ENCODE peak calls at places on chromosome 1, in four cellular contexts. One of them, this sample, is unnamed.

GRCh38 chr1:101259744-101260148 is 22.9 kb downstream of the S1PR1 start:
- DNase-seq in stomach: no peak
- DNase-seq in ovary: no peak
- DNase-seq in tibial nerve: no peak
- DNase-seq in this sample: no peak

GRCh38 chr1:44585315-44585920 is 88.9 kb downstream of the TMEM53 start:
- DNase-seq in ovary: no peak
- DNase-seq in stomach: no peak
- DNase-seq in tibial nerve: no peak
- DNase-seq in this sample: no peak

GRCh38 chr1:173094539-173094938 is 43.8 kb upstream of the TNFSF18 start:
- DNase-seq in ovary: no peak
- DNase-seq in stomach: no peak
- DNase-seq in tibial nerve: no peak
- DNase-seq in this sample: no peak

GRCh38 chr1:110171134-110171733 is 20.9 kb downstream of the SLC6A17 start:
- DNase-seq in ovary: no peak
- DNase-seq in tibial nerve: no peak
- DNase-seq in stomach: no peak
- DNase-seq in this sample: no peak

GRCh38 chr1:181739214-181739613 is 255.9 kb downstream of the CACNA1E start:
- DNase-seq in stomach: no peak
- DNase-seq in tibial nerve: no peak
- DNase-seq in ovary: no peak
- DNase-seq in this sample: peak; percentile 9

GRCh38 chr1:170547255-170547654 is 15.3 kb downstream of the GORAB start:
- DNase-seq in ovary: no peak
- DNase-seq in stomach: no peak
- DNase-seq in tibial nerve: no peak
- DNase-seq in this sample: no peak

GRCh38 chr1:39195166-39196111 is 9.1 kb upstream of the MACF1 start:
- DNase-seq in ovary: no peak
- DNase-seq in stomach: no peak
- DNase-seq in tibial nerve: no peak
- DNase-seq in this sample: no peak

GRCh38 chr1:232915212-232915611 is 35.2 kb upstream of the NTPCR start:
- DNase-seq in stomach: no peak
- DNase-seq in ovary: no peak
- DNase-seq in tibial nerve: no peak
- DNase-seq in this sample: no peak

GRCh38 chr1:117166076-117166475 is 44.5 kb upstream of the TRIM45 start:
- DNase-seq in stomach: no peak
- DNase-seq in tibial nerve: no peak
- DNase-seq in ovary: no peak
- DNase-seq in this sample: no peak

GRCh38 chr1:8816831-8817412 is 518 bp downstream of the RERE start:
- DNase-seq in stomach: peak; percentile 27
- DNase-seq in ovary: peak; percentile 58
- DNase-seq in tibial nerve: peak; percentile 13
- DNase-seq in this sample: peak; percentile 79

GRCh38 chr1:226487921-226488320 is 60.6 kb upstream of the STUM start:
- DNase-seq in stomach: peak; percentile 22
- DNase-seq in ovary: no peak
- DNase-seq in tibial nerve: no peak
- DNase-seq in this sample: no peak

GRCh38 chr1:101444381-101444780 is 207.6 kb downstream of the S1PR1 start:
- DNase-seq in tibial nerve: no peak
- DNase-seq in stomach: no peak
- DNase-seq in ovary: no peak
- DNase-seq in this sample: no peak

GRCh38 chr1:16013220-16013907 is 4.5 kb downstream of the HSPB7 start:
- DNase-seq in ovary: peak; percentile 89
- DNase-seq in stomach: peak; percentile 76
- DNase-seq in tibial nerve: no peak
- DNase-seq in this sample: peak; percentile 91

GRCh38 chr1:52296345-52296744 is 69.7 kb downstream of the CC2D1B start:
- DNase-seq in stomach: no peak
- DNase-seq in tibial nerve: peak; percentile 42
- DNase-seq in ovary: no peak
- DNase-seq in this sample: no peak

GRCh38 chr1:23069149-23069548 is 49.9 kb downstream of the KDM1A start:
- DNase-seq in stomach: no peak
- DNase-seq in ovary: no peak
- DNase-seq in tibial nerve: no peak
- DNase-seq in this sample: no peak

GRCh38 chr1:228060458-228061190 is 21.9 kb upstream of the ARF1 start:
- DNase-seq in ovary: no peak
- DNase-seq in stomach: peak; percentile 47
- DNase-seq in tibial nerve: no peak
- DNase-seq in this sample: no peak

GRCh38 chr1:70934197-70934961 is 113.2 kb downstream of the PTGER3 start:
- DNase-seq in tibial nerve: no peak
- DNase-seq in ovary: no peak
- DNase-seq in stomach: no peak
- DNase-seq in this sample: no peak

GRCh38 chr1:169138866-169139670 is 32.6 kb downstream of the ATP1B1 start:
- DNase-seq in ovary: no peak
- DNase-seq in tibial nerve: no peak
- DNase-seq in stomach: no peak
- DNase-seq in this sample: no peak

GRCh38 chr1:180188679-180189175 is 34.1 kb downstream of the QSOX1 start:
- DNase-seq in tibial nerve: no peak
- DNase-seq in ovary: no peak
- DNase-seq in stomach: no peak
- DNase-seq in this sample: no peak

GRCh38 chr1:64251971-64252370 is 48.5 kb downstream of the UBE2U start:
- DNase-seq in ovary: no peak
- DNase-seq in tibial nerve: no peak
- DNase-seq in stomach: no peak
- DNase-seq in this sample: no peak
- TF ChIP-seq CTCF in ovary: no peak
- TF ChIP-seq CTCF in tibial nerve: no peak
- TF ChIP-seq CTCF in stomach: no peak
- TF ChIP-seq CTCF in this sample: no peak

GRCh38 chr1:2462819-2463218 is 13.3 kb upstream of the PLCH2 start:
- DNase-seq in tibial nerve: no peak
- DNase-seq in stomach: no peak
- DNase-seq in ovary: no peak
- DNase-seq in this sample: no peak

GRCh38 chr1:2460203-2460602 is 15.9 kb upstream of the PLCH2 start:
- DNase-seq in ovary: no peak
- DNase-seq in stomach: no peak
- DNase-seq in tibial nerve: no peak
- DNase-seq in this sample: no peak

GRCh38 chr1:2457444-2457843 is 18.6 kb upstream of the PLCH2 start:
- DNase-seq in tibial nerve: no peak
- DNase-seq in ovary: no peak
- DNase-seq in stomach: no peak
- DNase-seq in this sample: no peak

GRCh38 chr1:2460996-2461751 is 14.9 kb upstream of the PLCH2 start:
- DNase-seq in stomach: no peak
- DNase-seq in ovary: no peak
- DNase-seq in tibial nerve: no peak
- DNase-seq in this sample: no peak

GRCh38 chr1:2459757-2460156 is 16.3 kb upstream of the PLCH2 start:
- DNase-seq in ovary: peak; percentile 39
- DNase-seq in tibial nerve: no peak
- DNase-seq in stomach: peak; percentile 38
- DNase-seq in this sample: no peak
- TF ChIP-seq CTCF in ovary: no peak
- TF ChIP-seq CTCF in tibial nerve: no peak
- TF ChIP-seq CTCF in stomach: no peak
- TF ChIP-seq CTCF in this sample: no peak

GRCh38 chr1:40352126-40352525 is 21.4 kb upstream of the SMAP2 start:
- DNase-seq in ovary: no peak
- DNase-seq in tibial nerve: no peak
- DNase-seq in stomach: no peak
- DNase-seq in this sample: no peak

GRCh38 chr1:40344597-40344996 is 27.5 kb upstream of the COL9A2 start:
- DNase-seq in stomach: peak; percentile 44
- DNase-seq in ovary: no peak
- DNase-seq in tibial nerve: peak; percentile 36
- DNase-seq in this sample: no peak

GRCh38 chr1:40351124-40351523 is 22.4 kb upstream of the SMAP2 start:
- DNase-seq in stomach: no peak
- DNase-seq in tibial nerve: no peak
- DNase-seq in ovary: no peak
- DNase-seq in this sample: no peak

GRCh38 chr1:40353081-40353480 is 20.4 kb upstream of the SMAP2 start:
- DNase-seq in tibial nerve: no peak
- DNase-seq in stomach: no peak
- DNase-seq in ovary: no peak
- DNase-seq in this sample: no peak

GRCh38 chr1:40350391-40350790 is 23.1 kb upstream of the SMAP2 start:
- DNase-seq in ovary: no peak
- DNase-seq in stomach: no peak
- DNase-seq in tibial nerve: no peak
- DNase-seq in this sample: no peak
- TF ChIP-seq CTCF in ovary: no peak
- TF ChIP-seq CTCF in stomach: no peak
- TF ChIP-seq CTCF in tibial nerve: no peak
- TF ChIP-seq CTCF in this sample: no peak

GRCh38 chr1:113279776-113280391 is 110.4 kb upstream of the MAGI3 start:
- DNase-seq in ovary: no peak
- DNase-seq in tibial nerve: no peak
- DNase-seq in stomach: no peak
- DNase-seq in this sample: no peak

GRCh38 chr1:113275691-113276090 is 114.6 kb upstream of the MAGI3 start:
- DNase-seq in stomach: no peak
- DNase-seq in ovary: no peak
- DNase-seq in tibial nerve: no peak
- DNase-seq in this sample: no peak

GRCh38 chr1:113278777-113279176 is 111.5 kb upstream of the MAGI3 start:
- DNase-seq in tibial nerve: no peak
- DNase-seq in ovary: no peak
- DNase-seq in stomach: no peak
- DNase-seq in this sample: no peak

GRCh38 chr1:113276507-113276906 is 113.8 kb upstream of the MAGI3 start:
- DNase-seq in tibial nerve: no peak
- DNase-seq in ovary: no peak
- DNase-seq in stomach: no peak
- DNase-seq in this sample: no peak

GRCh38 chr1:113278371-113278770 is 111.9 kb upstream of the MAGI3 start:
- DNase-seq in ovary: no peak
- DNase-seq in stomach: no peak
- DNase-seq in tibial nerve: no peak
- DNase-seq in this sample: no peak
- TF ChIP-seq CTCF in ovary: no peak
- TF ChIP-seq CTCF in stomach: no peak
- TF ChIP-seq CTCF in tibial nerve: no peak
- TF ChIP-seq CTCF in this sample: no peak

DNA sequence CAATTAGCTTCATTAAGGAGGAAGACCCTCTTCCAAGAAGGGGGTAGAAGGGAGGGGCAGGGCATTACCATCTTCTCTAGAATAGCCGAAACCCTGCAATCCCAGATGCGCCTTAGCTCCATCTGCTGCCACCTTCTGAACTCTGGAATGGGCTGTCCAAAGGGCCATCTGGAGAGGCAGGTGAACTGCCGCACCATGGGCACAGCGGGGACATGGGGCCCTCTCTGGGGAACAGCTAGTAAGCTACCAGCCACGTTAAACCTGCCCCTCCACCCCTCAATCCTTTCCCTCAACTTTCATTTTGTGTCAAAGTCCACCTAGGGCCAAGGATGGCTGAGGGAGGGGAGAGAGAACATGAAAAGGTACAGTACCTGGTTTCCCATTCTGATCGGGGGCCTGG is 56.8 kb downstream of the MRPL37 start:
- DNase-seq in ovary: no peak
- DNase-seq in tibial nerve: no peak
- DNase-seq in stomach: no peak
- DNase-seq in this sample: no peak
- TF ChIP-seq CTCF in ovary: no peak
- TF ChIP-seq CTCF in tibial nerve: no peak
- TF ChIP-seq CTCF in stomach: no peak
- TF ChIP-seq CTCF in this sample: no peak

DNA sequence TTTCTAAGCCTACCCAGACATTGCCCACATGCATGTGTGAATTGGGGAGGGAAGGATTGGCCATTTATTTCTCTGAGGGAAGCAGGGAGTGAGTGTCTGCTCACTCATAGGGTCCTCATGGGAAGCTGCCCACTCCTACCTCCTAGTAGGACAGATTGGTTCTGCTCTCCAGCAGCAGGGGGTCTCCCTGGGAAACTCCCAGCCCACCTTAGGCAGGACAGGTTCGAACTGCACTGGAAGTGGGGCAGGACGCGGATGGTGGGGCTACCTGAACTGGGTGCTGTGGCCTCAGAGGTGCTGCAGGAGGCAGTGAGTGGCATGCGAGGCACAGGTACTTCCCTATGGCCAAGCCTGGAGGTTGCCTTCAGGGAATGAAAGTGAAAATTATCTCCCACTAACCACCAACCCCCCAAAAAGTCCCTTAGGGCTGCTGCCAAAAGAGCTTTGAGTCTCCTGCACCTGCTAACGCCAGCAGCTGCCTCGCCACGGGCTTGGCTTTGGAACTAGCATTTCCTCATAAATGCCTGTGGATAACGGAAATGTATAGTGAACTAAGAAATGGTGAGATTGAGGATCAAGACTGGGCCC is 157.0 kb upstream of the COA6 start:
- DNase-seq in tibial nerve: no peak
- DNase-seq in ovary: no peak
- DNase-seq in stomach: no peak
- DNase-seq in this sample: no peak
- TF ChIP-seq CTCF in tibial nerve: no peak
- TF ChIP-seq CTCF in ovary: no peak
- TF ChIP-seq CTCF in stomach: no peak
- TF ChIP-seq CTCF in this sample: no peak